ENCODE peak calls at places on chromosomes 2 and 18, in four cellular contexts. Y is heart right ventricle; N is nephron progenitor cell; I is CD4-positive, alpha-beta T cell. B is an unnamed sample.
A peak's percentile ranks its signal among the peaks of the same experiment; 100 is the strongest.

GRCh38 chr18:79779700-79780190 is 18.0 kb upstream of the KCNG2 start:
- DNase-seq in I (no peak), Y (no peak), N (no peak), B (no peak)

GRCh38 chr2:241163601-241164118 is 13.4 kb downstream of the PPP1R7 start:
- DNase-seq in I (no peak), Y (no peak), N (no peak), B (no peak)

GRCh38 chr2:211944572-211944971 is 594.0 kb downstream of the ERBB4 start:
- DNase-seq in N (no peak), I (no peak), Y (no peak), B (no peak)

GRCh38 chr2:100580474-100581264 is 17.9 kb downstream of the PDCL3 start:
- DNase-seq in N (no peak), Y (no peak), I (peak; percentile 26), B (no peak)

GRCh38 chr2:109028280-109028679 is 39.3 kb upstream of the EDAR start:
- DNase-seq in N (no peak), I (peak; percentile 7), Y (no peak), B (no peak)

GRCh38 chr18:72811047-72811446 is 56.7 kb downstream of the NETO1 start:
- DNase-seq in N (no peak), I (no peak), Y (no peak), B (no peak)

GRCh38 chr2:230602562-230603230 is 109.9 kb upstream of the CAB39 start:
- DNase-seq in Y (no peak), I (peak; percentile 63), N (no peak), B (no peak)

GRCh38 chr2:204982303-204982702 is 437.0 kb downstream of the PARD3B start:
- DNase-seq in Y (no peak), N (no peak), I (no peak), B (no peak)

GRCh38 chr18:58943896-58944295 is 79.2 kb downstream of the ZNF532 start:
- DNase-seq in I (no peak), Y (no peak), N (no peak), B (no peak)

GRCh38 chr2:236941106-236941505 is 144.6 kb upstream of the COPS8 start:
- DNase-seq in N (no peak), Y (no peak), I (no peak), B (no peak)

GRCh38 chr2:216652566-216652965 is 19.3 kb downstream of the IGFBP2 start:
- DNase-seq in N (no peak), Y (no peak), I (no peak), B (no peak)

GRCh38 chr2:20499387-20499786 is 52.5 kb downstream of the RHOB start:
- DNase-seq in I (no peak), Y (no peak), N (no peak), B (no peak)

GRCh38 chr18:45539383-45539960 is 75.8 kb upstream of the SLC14A2 start:
- DNase-seq in N (peak; percentile 22), Y (no peak), I (no peak), B (no peak)

GRCh38 chr2:205930209-205930608 is 155.8 kb downstream of the INO80D start:
- DNase-seq in I (no peak), N (no peak), Y (no peak), B (no peak)

GRCh38 chr2:85954192-85954900 is 65.6 kb upstream of the ST3GAL5 start:
- DNase-seq in I (no peak), N (no peak), Y (no peak), B (no peak)

GRCh38 chr2:113138428-113139322 is 11.3 kb downstream of the IL1RN start:
- DNase-seq in Y (no peak), N (peak; percentile 35), I (no peak), B (no peak)

GRCh38 chr2:8669157-8669852 is 12.6 kb upstream of the ID2 start:
- DNase-seq in I (no peak), Y (no peak), N (no peak), B (no peak)

GRCh38 chr2:206701952-206702630 is 16.1 kb downstream of the DYTN start:
- DNase-seq in N (no peak), I (no peak), Y (no peak), B (no peak)

GRCh38 chr18:47909484-47909883 is 21.0 kb downstream of the SMAD2 start:
- DNase-seq in I (no peak), Y (no peak), N (no peak), B (no peak)

GRCh38 chr2:49753344-49753930 is 599.1 kb upstream of the FSHR start:
- DNase-seq in Y (no peak), N (no peak), I (no peak), B (no peak)

GRCh38 chr2:105406221-105406620 is 7.4 kb upstream of the FHL2 start:
- DNase-seq in I (no peak), Y (no peak), N (no peak), B (no peak)

GRCh38 chr2:151733781-151734672 is at the start of gene NEB:
- DNase-seq in I (no peak), N (no peak), Y (no peak), B (no peak)

GRCh38 chr2:71974846-71975245 is 172.8 kb downstream of the CYP26B1 start:
- DNase-seq in N (no peak), I (no peak), Y (no peak), B (no peak)

GRCh38 chr2:44943693-44944101 is 2.2 kb downstream of the SIX3 start:
- DNase-seq in N (no peak), Y (no peak), I (no peak), B (no peak)

GRCh38 chr18:68234115-68234514 is 480.8 kb downstream of the TMX3 start:
- DNase-seq in N (no peak), I (no peak), Y (no peak), B (no peak)

GRCh38 chr18:12253027-12253426 is 1.1 kb upstream of the CIDEA start:
- DNase-seq in N (no peak), Y (no peak), I (no peak), B (no peak)

GRCh38 chr2:26018184-26018716 is 15.6 kb upstream of the RAB10 start:
- DNase-seq in Y (peak; percentile 62), N (no peak), I (no peak), B (peak; percentile 55)

GRCh38 chr2:53768233-53768542 is 584 bp downstream of the CHAC2 start:
- DNase-seq in I (no peak), Y (peak; percentile 21), N (peak; percentile 44), B (no peak)

GRCh38 chr2:33134086-33134763 is 187.5 kb downstream of the LTBP1 start:
- DNase-seq in N (no peak), I (no peak), Y (peak; percentile 26), B (no peak)

GRCh38 chr2:121018136-121019057 is 266.6 kb downstream of the TFCP2L1 start:
- DNase-seq in N (peak; percentile 25), I (no peak), Y (peak; percentile 36), B (no peak)

GRCh38 chr18:48814490-48815181 is 136.1 kb downstream of the SMAD7 start:
- DNase-seq in N (no peak), Y (no peak), I (no peak), B (peak; percentile 8)

GRCh38 chr2:218216336-218216673 is 684 bp upstream of the ARPC2 start:
- DNase-seq in N (no peak), Y (peak; percentile 30), I (no peak), B (no peak)

GRCh38 chr18:5643288-5643687 is 99.5 kb upstream of the EPB41L3 start:
- DNase-seq in N (no peak), Y (no peak), I (no peak), B (no peak)

GRCh38 chr2:132669854-132670103 is 226 bp downstream of the LYPD1 start:
- DNase-seq in Y (no peak), I (no peak), N (peak; percentile 60), B (no peak)

DNA sequence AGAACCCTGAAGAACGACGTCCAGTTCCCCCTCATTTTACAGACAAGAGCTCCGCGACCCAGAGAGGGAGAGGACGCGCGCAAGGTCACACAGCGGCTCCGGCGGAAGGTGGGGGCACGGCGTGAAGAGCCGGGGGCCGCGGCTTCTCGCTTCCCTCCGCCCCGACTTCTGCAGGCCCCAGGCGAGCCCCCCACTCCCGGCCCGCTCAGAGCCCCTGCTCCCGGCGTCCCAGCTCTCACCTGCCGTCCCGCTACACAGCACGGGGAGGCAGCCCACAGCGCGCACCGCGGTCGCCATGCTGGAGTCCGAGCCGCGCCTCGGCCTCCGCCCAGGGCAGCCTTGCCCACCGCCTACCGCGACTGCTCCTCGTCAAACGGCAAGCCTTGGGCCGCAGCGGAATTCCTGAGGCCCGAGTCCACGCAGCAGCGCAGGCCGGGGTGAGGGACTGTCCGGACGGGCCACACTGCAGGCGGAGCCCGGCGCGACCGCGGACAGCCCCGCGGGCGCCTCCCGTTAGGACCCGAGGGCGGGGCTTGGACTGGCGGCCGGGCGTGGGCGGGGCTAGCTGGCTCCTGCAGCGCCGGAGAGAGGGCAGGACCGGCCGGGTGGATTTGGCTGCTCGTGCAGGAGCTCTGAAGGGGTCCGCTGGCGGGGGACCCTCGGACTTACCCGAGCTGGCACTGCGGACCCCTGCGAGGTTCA is at the start of gene MRPS5:
- DNase-seq in N (peak; percentile 96), I (peak; percentile 85), Y (peak; percentile 92), B (peak; percentile 68)
- TF ChIP-seq CTCF in N (no peak), I (no peak), Y (no peak), B (no peak)

GRCh38 chr2:135570884-135571283 is 39.6 kb downstream of the R3HDM1 start:
- DNase-seq in Y (no peak), I (no peak), N (no peak), B (no peak)

DNA sequence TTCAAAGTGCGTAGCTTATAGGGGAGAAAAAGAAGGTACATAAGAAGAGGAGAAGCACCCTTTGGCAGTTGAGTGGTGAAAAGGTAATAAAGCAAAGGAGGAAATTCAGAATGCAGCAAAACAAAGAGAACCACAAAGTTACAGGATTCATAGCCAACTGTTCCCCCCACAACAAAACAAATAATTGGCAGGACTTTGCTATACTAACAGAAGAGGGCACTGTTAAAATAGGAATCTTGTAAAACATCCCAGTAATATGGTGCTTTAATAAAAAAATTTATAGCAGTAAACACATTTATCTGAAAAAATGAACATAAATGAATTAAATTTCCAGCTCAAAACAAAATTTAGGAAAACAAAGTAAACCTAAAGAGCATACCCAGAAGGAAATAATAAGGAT is 42.3 kb downstream of the R3HDM1 start:
- DNase-seq in N (no peak), I (no peak), Y (no peak), B (no peak)
- TF ChIP-seq CTCF in N (no peak), I (no peak), Y (no peak), B (no peak)

DNA sequence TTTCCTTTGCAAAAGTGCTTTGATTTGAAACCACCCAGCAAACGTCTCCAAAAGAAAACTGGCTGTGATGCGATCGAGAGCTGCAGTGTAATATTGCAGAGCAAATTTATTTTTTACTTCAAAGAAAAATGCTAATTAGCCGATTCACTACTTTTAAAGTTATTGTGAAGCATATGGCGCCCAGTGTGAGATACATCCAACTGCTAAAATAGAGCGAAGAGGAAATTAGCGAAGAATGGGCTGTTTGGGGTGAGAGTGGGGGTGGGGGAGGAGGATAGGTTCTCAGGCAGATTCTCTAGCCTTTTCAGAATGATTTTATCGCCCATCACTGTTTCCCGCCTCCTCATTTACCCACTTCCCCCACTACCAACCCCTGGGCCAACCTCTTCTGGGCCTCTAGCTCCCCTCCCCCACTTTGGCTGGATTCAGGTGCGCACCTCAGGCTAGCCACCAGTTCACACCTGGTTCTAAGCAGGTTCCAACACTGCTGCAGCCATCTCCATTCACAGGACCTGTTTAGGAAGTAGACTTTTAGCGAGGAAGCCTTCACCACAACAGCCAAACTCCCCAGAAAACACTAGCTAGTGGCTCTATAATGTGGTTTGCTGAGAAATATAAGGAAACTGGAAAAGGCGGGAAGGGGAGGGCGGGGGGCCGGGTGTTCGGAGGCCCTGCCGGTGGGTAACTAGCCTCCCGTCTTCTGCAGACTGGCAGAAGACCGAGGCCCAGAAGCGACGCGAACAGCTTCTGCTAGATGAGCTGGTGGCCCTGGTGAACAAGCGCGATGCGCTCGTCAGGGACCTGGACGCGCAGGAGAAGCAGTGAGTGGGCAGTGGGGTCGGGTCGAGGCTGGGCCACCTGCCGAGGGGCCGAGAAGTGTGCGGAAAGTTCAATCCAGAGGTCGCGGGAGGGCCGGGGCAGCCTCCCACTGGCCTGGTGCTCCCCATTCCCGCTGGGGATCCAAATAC is 6.0 kb upstream of the OTX1 start:
- DNase-seq in I (no peak), Y (no peak), N (peak; percentile 16), B (no peak)
- TF ChIP-seq CTCF in I (no peak), Y (no peak), N (no peak), B (no peak)

GRCh38 chr2:181234429-181235410 is 222.5 kb upstream of the ITGA4 start:
- DNase-seq in Y (no peak), N (no peak), I (no peak), B (no peak)
- TF ChIP-seq CTCF in Y (no peak), N (no peak), I (no peak), B (no peak)